ENCODE peak calls at places on chromosomes 4 and X, in eight cellular contexts. M, H, N, A, F, D, S and Z are unnamed samples.

GRCh38 chr4:128793859-128794667 is 15.4 kb upstream of the JADE1 start:
- DNase-seq in M (no peak), H (no peak), N (no peak), A (no peak), F (no peak), D (no peak), S (no peak), Z (no peak)

GRCh38 chr4:175536852-175537453 is 275.1 kb downstream of the GPM6A start:
- DNase-seq in M (no peak), H (no peak), N (no peak), A (no peak), F (no peak), D (no peak), S (no peak), Z (no peak)

GRCh38 chr4:6565691-6566431 is 9.1 kb upstream of the MAN2B2 start:
- DNase-seq in M (no peak), H (no peak), N (no peak), A (no peak), F (no peak), D (no peak), S (peak; percentile 47), Z (no peak)

GRCh38 chr4:73822389-73822788 is 14.1 kb upstream of the CXCL6 start:
- DNase-seq in M (no peak), H (no peak), N (no peak), A (no peak), F (no peak), D (no peak), S (no peak), Z (no peak)

GRCh38 chr4:53780736-53781400 is 189.6 kb upstream of the LNX1 start:
- DNase-seq in M (no peak), H (no peak), N (no peak), A (no peak), F (no peak), D (no peak), S (no peak), Z (no peak)

GRCh38 chrX:16671005-16671404 is 21.0 kb downstream of the S100G start:
- DNase-seq in M (no peak), H (no peak), N (no peak), A (peak; percentile 56), F (no peak), D (no peak), S (no peak), Z (no peak)

GRCh38 chr4:1041147-1041935 is 29.9 kb downstream of the FGFRL1 start:
- DNase-seq in M (no peak), H (peak; percentile 62), N (no peak), A (peak; percentile 37), F (peak; percentile 43), D (no peak), S (no peak), Z (no peak)

GRCh38 chrX:16140448-16140847 is 17.1 kb downstream of the GRPR start:
- DNase-seq in M (no peak), H (no peak), N (no peak), A (no peak), F (no peak), D (no peak), S (no peak), Z (no peak)

GRCh38 chr4:152398060-152398459 is 137.8 kb downstream of the FBXW7 start:
- DNase-seq in M (no peak), H (no peak), N (no peak), A (no peak), F (no peak), D (no peak), S (no peak), Z (no peak)

GRCh38 chrX:56797966-56798711 is 69.1 kb downstream of the NBDY start:
- DNase-seq in M (no peak), H (no peak), N (no peak), A (no peak), F (peak; percentile 26), D (no peak), S (no peak), Z (peak; percentile 22)

GRCh38 chrX:85914431-85914830 is 132.9 kb downstream of the CHM start:
- DNase-seq in M (no peak), H (no peak), N (no peak), A (no peak), F (no peak), D (no peak), S (no peak), Z (no peak)

GRCh38 chr4:72319596-72319995 is 249.4 kb downstream of the ADAMTS3 start:
- DNase-seq in M (no peak), H (no peak), N (no peak), A (peak; percentile 64), F (no peak), D (no peak), S (no peak), Z (no peak)

GRCh38 chr4:109040441-109040840 is 262.0 kb downstream of the COL25A1 start:
- DNase-seq in M (no peak), H (no peak), N (no peak), A (no peak), F (no peak), D (no peak), S (no peak), Z (no peak)

GRCh38 chrX:97267916-97268680 is 384.4 kb downstream of the RPA4 start:
- DNase-seq in M (no peak), H (no peak), N (no peak), A (peak; percentile 33), F (no peak), D (no peak), S (no peak), Z (no peak)

GRCh38 chr4:157824006-157824405 is 348.8 kb downstream of the GASK1B start:
- DNase-seq in M (no peak), H (no peak), N (no peak), A (no peak), F (no peak), D (no peak), S (no peak), Z (no peak)

GRCh38 chrX:2488621-2489285 is 12.0 kb downstream of the DHRSX start:
- DNase-seq in M (no peak), H (no peak), N (no peak), A (no peak), F (no peak), D (no peak), S (no peak), Z (no peak)

GRCh38 chr4:1767058-1767769 is 25.9 kb upstream of the FGFR3 start:
- DNase-seq in M (no peak), H (no peak), N (no peak), A (no peak), F (no peak), D (no peak), S (no peak), Z (no peak)

GRCh38 chr4:24070117-24070516 is 180.3 kb upstream of the PPARGC1A start:
- DNase-seq in M (no peak), H (no peak), N (no peak), A (no peak), F (no peak), D (no peak), S (no peak), Z (no peak)

GRCh38 chr4:145898926-145899531 is 39.6 kb downstream of the ZNF827 start:
- DNase-seq in M (no peak), H (no peak), N (no peak), A (no peak), F (no peak), D (no peak), S (no peak), Z (no peak)
- H3K4me1 ChIP-seq in M (no peaks in the 10 kb centered on the region), H (peaks cover 26% of the 10 kb centered on the region), N (no peaks in the 10 kb centered on the region), A (peaks cover 12% of the 10 kb centered on the region), F (no peaks in the 10 kb centered on the region), D (no peaks in the 10 kb centered on the region), S (no peaks in the 10 kb centered on the region), Z (peaks cover 35% of the 10 kb centered on the region)

DNA sequence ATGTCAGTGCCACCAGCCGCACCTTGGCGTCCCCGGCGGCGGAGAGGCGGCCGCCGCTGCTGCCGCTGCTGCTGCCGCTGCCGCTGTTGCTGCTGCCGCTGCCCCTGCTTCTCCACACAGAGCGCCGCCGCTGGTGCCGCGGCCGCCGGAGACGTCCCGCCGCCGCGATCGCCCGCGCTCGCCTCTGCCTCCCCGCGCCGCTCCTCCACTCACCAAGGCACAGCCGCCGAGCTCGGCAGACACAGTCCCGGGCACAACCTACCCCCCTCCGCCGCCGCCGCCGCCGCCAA is at the start of gene PPP3CA:
- DNase-seq in M (no peak), H (no peak), N (no peak), A (no peak), F (no peak), D (no peak), S (no peak), Z (no peak)
- TF ChIP-seq POLR2A in M (peak; percentile 33), H (peak; percentile 74), N (peak; percentile 63), A (no peak), F (no peak), D (peak; percentile 6), S (peak; percentile 33), Z (peak; percentile 82)

DNA sequence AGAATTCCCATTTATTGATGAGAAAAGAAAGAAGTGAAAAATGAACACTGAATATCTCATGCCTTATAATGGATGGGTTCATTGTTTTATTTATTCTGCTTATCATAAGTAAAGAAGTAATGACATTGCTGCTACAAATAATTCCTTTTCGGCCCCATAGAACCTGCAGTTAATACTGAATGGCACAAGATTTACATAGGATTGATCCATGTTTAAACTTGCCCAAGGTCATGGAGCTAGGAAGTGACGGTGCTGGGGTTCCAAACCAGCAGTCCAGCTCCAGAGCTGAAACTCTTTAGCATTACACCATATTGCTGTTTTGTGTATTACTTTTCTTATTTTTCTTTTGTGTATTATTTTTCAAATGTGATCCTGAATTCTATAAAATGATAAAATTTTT is 30.2 kb upstream of the PRSS48 start:
- DNase-seq in M (no peak), H (no peak), N (no peak), A (no peak), F (no peak), D (no peak), S (no peak), Z (no peak)
- H3K4me1 ChIP-seq in M (no peaks in the 10 kb centered on the region), H (peaks cover 15% of the 10 kb centered on the region), N (no peaks in the 10 kb centered on the region), A (peaks cover 2% of the 10 kb centered on the region), F (no peaks in the 10 kb centered on the region), D (no peaks in the 10 kb centered on the region), S (no peaks in the 10 kb centered on the region), Z (peaks cover 10% of the 10 kb centered on the region)

GRCh38 chrX:94721386-94721785 is 1047.4 kb downstream of the FAM133A start:
- DNase-seq in M (no peak), H (no peak), N (no peak), A (no peak), F (no peak), D (no peak), S (no peak), Z (no peak)

DNA sequence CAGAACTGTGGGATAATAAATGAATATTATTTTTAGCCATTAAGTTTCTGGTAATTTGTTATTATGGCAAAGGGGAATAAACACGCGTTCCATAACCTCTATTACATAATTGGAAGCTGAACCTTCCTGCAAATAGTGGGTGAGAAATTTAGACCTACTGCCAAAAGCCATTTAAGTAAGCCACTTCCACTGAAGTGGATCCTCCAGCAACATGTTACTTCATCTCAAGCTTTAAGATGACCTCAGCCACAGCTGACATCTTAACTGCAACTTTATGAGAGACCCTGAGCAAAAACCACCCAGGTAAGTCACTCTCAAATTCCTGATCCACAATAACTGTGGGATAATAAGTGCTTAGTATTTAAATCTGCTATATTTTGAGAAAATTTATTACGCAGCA is 1048.6 kb downstream of the FAM133A start:
- DNase-seq in M (no peak), H (no peak), N (no peak), A (no peak), F (no peak), D (no peak), S (no peak), Z (no peak)
- TF ChIP-seq POLR2A in M (no peak), H (no peak), N (no peak), A (no peak), F (no peak), D (no peak), S (no peak), Z (no peak)